ENCODE peak calls at places on chromosomes 12 and 14, in five cellular contexts. One of them, this sample, is unnamed.

GRCh38 chr14:77980475-77981321 is 180.8 kb downstream of the ADCK1 start:
- DNase-seq in uterus: no peak
- DNase-seq in spleen: no peak
- DNase-seq in upper lobe of right lung: peak; percentile 89
- DNase-seq in breast epithelium: no peak
- DNase-seq in this sample: no peak

GRCh38 chr14:51848120-51848519 is 12.3 kb upstream of the GNG2 start:
- DNase-seq in uterus: no peak
- DNase-seq in spleen: no peak
- DNase-seq in upper lobe of right lung: no peak
- DNase-seq in breast epithelium: no peak
- DNase-seq in this sample: no peak

GRCh38 chr14:77025744-77026165 is 2.8 kb downstream of the IRF2BPL start:
- DNase-seq in uterus: no peak
- DNase-seq in spleen: peak; percentile 84
- DNase-seq in upper lobe of right lung: peak; percentile 71
- DNase-seq in breast epithelium: no peak
- DNase-seq in this sample: no peak

GRCh38 chr14:25406818-25407217 is 356.9 kb upstream of the STXBP6 start:
- DNase-seq in uterus: no peak
- DNase-seq in spleen: no peak
- DNase-seq in upper lobe of right lung: no peak
- DNase-seq in breast epithelium: no peak
- DNase-seq in this sample: no peak

GRCh38 chr14:73295198-73295796 is 58.0 kb downstream of the PAPLN start:
- DNase-seq in uterus: no peak
- DNase-seq in spleen: no peak
- DNase-seq in upper lobe of right lung: no peak
- DNase-seq in breast epithelium: no peak
- DNase-seq in this sample: no peak

GRCh38 chr12:53180931-53181645 is 363 bp upstream of the CSAD start:
- DNase-seq in uterus: peak; percentile 78
- DNase-seq in spleen: peak; percentile 95
- DNase-seq in upper lobe of right lung: peak; percentile 91
- DNase-seq in breast epithelium: peak; percentile 32
- DNase-seq in this sample: no peak

GRCh38 chr12:94026566-94026965 is 121.8 kb upstream of the PLXNC1 start:
- DNase-seq in uterus: no peak
- DNase-seq in spleen: no peak
- DNase-seq in upper lobe of right lung: no peak
- DNase-seq in breast epithelium: no peak
- DNase-seq in this sample: no peak

GRCh38 chr12:50787618-50788017 is 23.7 kb downstream of the ATF1 start:
- DNase-seq in uterus: no peak
- DNase-seq in spleen: no peak
- DNase-seq in upper lobe of right lung: no peak
- DNase-seq in breast epithelium: no peak
- DNase-seq in this sample: no peak

GRCh38 chr14:68814376-68815287 is 21.8 kb upstream of the ZFP36L1 start:
- DNase-seq in uterus: no peak
- DNase-seq in spleen: peak; percentile 88
- DNase-seq in upper lobe of right lung: no peak
- DNase-seq in breast epithelium: peak; percentile 36
- DNase-seq in this sample: peak; percentile 42

GRCh38 chr14:77598366-77599050 is 17.9 kb downstream of the SPTLC2 start:
- DNase-seq in uterus: no peak
- DNase-seq in spleen: no peak
- DNase-seq in upper lobe of right lung: no peak
- DNase-seq in breast epithelium: no peak
- DNase-seq in this sample: no peak

GRCh38 chr12:34292736-34293625 is 270.7 kb downstream of the ALG10 start:
- DNase-seq in uterus: peak; percentile 6
- DNase-seq in spleen: peak; percentile 47
- DNase-seq in upper lobe of right lung: peak; percentile 42
- DNase-seq in breast epithelium: no peak
- DNase-seq in this sample: no peak

GRCh38 chr12:62632521-62632920 is 165.9 kb downstream of the MON2 start:
- DNase-seq in uterus: peak; percentile 61
- DNase-seq in spleen: peak; percentile 83
- DNase-seq in upper lobe of right lung: peak; percentile 70
- DNase-seq in breast epithelium: peak; percentile 31
- DNase-seq in this sample: peak; percentile 43

GRCh38 chr12:126930234-126930633 is 1336.7 kb upstream of the TMEM132C start:
- DNase-seq in uterus: no peak
- DNase-seq in spleen: no peak
- DNase-seq in upper lobe of right lung: no peak
- DNase-seq in breast epithelium: no peak
- DNase-seq in this sample: no peak

GRCh38 chr14:106843951-106844483 is 1317.6 kb downstream of the TMEM121 start:
- DNase-seq in uterus: peak; percentile 20
- DNase-seq in spleen: peak; percentile 77
- DNase-seq in upper lobe of right lung: peak; percentile 70
- DNase-seq in breast epithelium: peak; percentile 66
- DNase-seq in this sample: no peak

GRCh38 chr12:48903982-48904411 is 21.3 kb downstream of the FKBP11 start:
- DNase-seq in uterus: peak; percentile 73
- DNase-seq in spleen: peak; percentile 88
- DNase-seq in upper lobe of right lung: peak; percentile 76
- DNase-seq in breast epithelium: peak; percentile 60
- DNase-seq in this sample: peak; percentile 54

GRCh38 chr12:24398605-24399004 is 449.1 kb upstream of the SOX5 start:
- DNase-seq in uterus: no peak
- DNase-seq in spleen: no peak
- DNase-seq in upper lobe of right lung: no peak
- DNase-seq in breast epithelium: no peak
- DNase-seq in this sample: no peak

GRCh38 chr14:87785868-87786267 is 207.1 kb downstream of the GALC start:
- DNase-seq in uterus: no peak
- DNase-seq in spleen: no peak
- DNase-seq in upper lobe of right lung: no peak
- DNase-seq in breast epithelium: no peak
- DNase-seq in this sample: no peak

GRCh38 chr12:112116232-112117060 is 7.9 kb upstream of the NAA25 start:
- DNase-seq in uterus: no peak
- DNase-seq in spleen: peak; percentile 72
- DNase-seq in upper lobe of right lung: peak; percentile 75
- DNase-seq in breast epithelium: peak; percentile 23
- DNase-seq in this sample: peak; percentile 60

GRCh38 chr12:34398366-34398705 is 376.0 kb downstream of the ALG10 start:
- DNase-seq in uterus: peak; percentile 4
- DNase-seq in spleen: peak; percentile 40
- DNase-seq in upper lobe of right lung: peak; percentile 53
- DNase-seq in breast epithelium: no peak
- DNase-seq in this sample: no peak

GRCh38 chr14:65585216-65585615 is 172.7 kb downstream of the FUT8 start:
- DNase-seq in uterus: no peak
- DNase-seq in spleen: no peak
- DNase-seq in upper lobe of right lung: no peak
- DNase-seq in breast epithelium: no peak
- DNase-seq in this sample: no peak

GRCh38 chr14:56248442-56248841 is 130.2 kb downstream of the PELI2 start:
- DNase-seq in uterus: no peak
- DNase-seq in spleen: no peak
- DNase-seq in upper lobe of right lung: no peak
- DNase-seq in breast epithelium: no peak
- DNase-seq in this sample: no peak

GRCh38 chr14:26522985-26523384 is 74.8 kb downstream of the NOVA1 start:
- DNase-seq in uterus: no peak
- DNase-seq in spleen: no peak
- DNase-seq in upper lobe of right lung: no peak
- DNase-seq in breast epithelium: no peak
- DNase-seq in this sample: no peak

GRCh38 chr14:56059054-56059453 is 59.2 kb upstream of the PELI2 start:
- DNase-seq in uterus: no peak
- DNase-seq in spleen: no peak
- DNase-seq in upper lobe of right lung: no peak
- DNase-seq in breast epithelium: no peak
- DNase-seq in this sample: no peak

GRCh38 chr14:22781606-22782000 is 15.1 kb downstream of the OXA1L start:
- DNase-seq in uterus: no peak
- DNase-seq in spleen: no peak
- DNase-seq in upper lobe of right lung: no peak
- DNase-seq in breast epithelium: no peak
- DNase-seq in this sample: no peak

GRCh38 chr14:39229601-39230110 is 4.1 kb upstream of the MIA2 start:
- DNase-seq in uterus: no peak
- DNase-seq in spleen: no peak
- DNase-seq in upper lobe of right lung: no peak
- DNase-seq in breast epithelium: no peak
- DNase-seq in this sample: no peak

GRCh38 chr12:69254857-69255256 is 15.5 kb downstream of the CPSF6 start:
- DNase-seq in uterus: no peak
- DNase-seq in spleen: no peak
- DNase-seq in upper lobe of right lung: no peak
- DNase-seq in breast epithelium: no peak
- DNase-seq in this sample: no peak

GRCh38 chr14:96824283-96824682 is 27.1 kb downstream of the VRK1 start:
- DNase-seq in uterus: no peak
- DNase-seq in spleen: no peak
- DNase-seq in upper lobe of right lung: no peak
- DNase-seq in breast epithelium: no peak
- DNase-seq in this sample: no peak

GRCh38 chr12:14836336-14837210 is 6.8 kb downstream of the ART4 start:
- DNase-seq in uterus: no peak
- DNase-seq in spleen: no peak
- DNase-seq in upper lobe of right lung: no peak
- DNase-seq in breast epithelium: no peak
- DNase-seq in this sample: no peak

GRCh38 chr12:51926718-51927117 is 19.4 kb downstream of the ACVRL1 start:
- DNase-seq in uterus: no peak
- DNase-seq in spleen: no peak
- DNase-seq in upper lobe of right lung: no peak
- DNase-seq in breast epithelium: no peak
- DNase-seq in this sample: no peak

GRCh38 chr12:25458047-25458552 is 95.0 kb downstream of the LMNTD1 start:
- DNase-seq in uterus: no peak
- DNase-seq in spleen: no peak
- DNase-seq in upper lobe of right lung: no peak
- DNase-seq in breast epithelium: no peak
- DNase-seq in this sample: no peak

GRCh38 chr12:121576851-121577391 is 3.9 kb downstream of the KDM2B start:
- DNase-seq in uterus: peak; percentile 41
- DNase-seq in spleen: no peak
- DNase-seq in upper lobe of right lung: no peak
- DNase-seq in breast epithelium: no peak
- DNase-seq in this sample: no peak

GRCh38 chr12:132224484-132224883 is 80.2 kb downstream of the NOC4L start:
- DNase-seq in uterus: no peak
- DNase-seq in spleen: no peak
- DNase-seq in upper lobe of right lung: no peak
- DNase-seq in breast epithelium: no peak
- DNase-seq in this sample: no peak

GRCh38 chr14:97978336-97978735 is 1181.2 kb downstream of the VRK1 start:
- DNase-seq in uterus: peak; percentile 78
- DNase-seq in spleen: peak; percentile 80
- DNase-seq in upper lobe of right lung: peak; percentile 85
- DNase-seq in breast epithelium: peak; percentile 67
- DNase-seq in this sample: peak; percentile 36

GRCh38 chr12:122834229-122834920 is 882 bp upstream of the HIP1R start:
- DNase-seq in uterus: no peak
- DNase-seq in spleen: peak; percentile 85
- DNase-seq in upper lobe of right lung: no peak
- DNase-seq in breast epithelium: no peak
- DNase-seq in this sample: peak; percentile 61

GRCh38 chr12:47188576-47189441 is 109.0 kb upstream of the AMIGO2 start:
- DNase-seq in uterus: no peak
- DNase-seq in spleen: no peak
- DNase-seq in upper lobe of right lung: no peak
- DNase-seq in breast epithelium: no peak
- DNase-seq in this sample: no peak

GRCh38 chr12:123041042-123041531 is 60.6 kb downstream of the ARL6IP4 start:
- DNase-seq in uterus: no peak
- DNase-seq in spleen: peak; percentile 36
- DNase-seq in upper lobe of right lung: no peak
- DNase-seq in breast epithelium: no peak
- DNase-seq in this sample: no peak

GRCh38 chr14:74081491-74081890 is 2.8 kb downstream of the ALDH6A1 start:
- DNase-seq in uterus: no peak
- DNase-seq in spleen: no peak
- DNase-seq in upper lobe of right lung: no peak
- DNase-seq in breast epithelium: no peak
- DNase-seq in this sample: no peak

GRCh38 chr12:112833939-112834338 is 42.4 kb downstream of the RPH3A start:
- DNase-seq in uterus: no peak
- DNase-seq in spleen: no peak
- DNase-seq in upper lobe of right lung: no peak
- DNase-seq in breast epithelium: no peak
- DNase-seq in this sample: no peak

GRCh38 chr14:68146812-68147211 is 327.2 kb downstream of the RAD51B start:
- DNase-seq in uterus: no peak
- DNase-seq in spleen: no peak
- DNase-seq in upper lobe of right lung: no peak
- DNase-seq in breast epithelium: peak; percentile 82
- DNase-seq in this sample: no peak

GRCh38 chr12:44647891-44648690 is 228.0 kb downstream of the NELL2 start:
- DNase-seq in uterus: no peak
- DNase-seq in spleen: no peak
- DNase-seq in upper lobe of right lung: no peak
- DNase-seq in breast epithelium: no peak
- DNase-seq in this sample: no peak
- H3K27ac ChIP-seq in uterus: no peak overlapping the region
- H3K27ac ChIP-seq in spleen: no peak overlapping the region
- H3K27ac ChIP-seq in upper lobe of right lung: no peak overlapping the region
- H3K27ac ChIP-seq in breast epithelium: no peak overlapping the region
- H3K27ac ChIP-seq in this sample: no peak overlapping the region

GRCh38 chr12:4423528-4424195 is 22.0 kb downstream of the FGF6 start:
- DNase-seq in uterus: no peak
- DNase-seq in spleen: no peak
- DNase-seq in upper lobe of right lung: no peak
- DNase-seq in breast epithelium: no peak
- DNase-seq in this sample: no peak
- H3K27ac ChIP-seq in uterus: no peak overlapping the region
- H3K27ac ChIP-seq in spleen: no peak overlapping the region
- H3K27ac ChIP-seq in upper lobe of right lung: no peak overlapping the region
- H3K27ac ChIP-seq in breast epithelium: no peak overlapping the region
- H3K27ac ChIP-seq in this sample: no peak overlapping the region

GRCh38 chr14:105475916-105476845 is 1.6 kb downstream of the CRIP2 start:
- DNase-seq in uterus: peak; percentile 52
- DNase-seq in spleen: peak; percentile 90
- DNase-seq in upper lobe of right lung: no peak
- DNase-seq in breast epithelium: no peak
- DNase-seq in this sample: peak; percentile 83
- H3K27ac ChIP-seq in uterus: peak overlapping the region; percentile 76
- H3K27ac ChIP-seq in spleen: peak overlapping the region; percentile 94
- H3K27ac ChIP-seq in upper lobe of right lung: peak overlapping the region; percentile 93
- H3K27ac ChIP-seq in breast epithelium: peak overlapping the region; percentile 96
- H3K27ac ChIP-seq in this sample: peak overlapping the region; percentile 85

GRCh38 chr12:115451785-115452736 is 768.1 kb upstream of the TBX3 start:
- DNase-seq in uterus: no peak
- DNase-seq in spleen: no peak
- DNase-seq in upper lobe of right lung: peak; percentile 68
- DNase-seq in breast epithelium: no peak
- DNase-seq in this sample: no peak
- H3K27ac ChIP-seq in uterus: no peak overlapping the region
- H3K27ac ChIP-seq in spleen: no peak overlapping the region
- H3K27ac ChIP-seq in upper lobe of right lung: no peak overlapping the region
- H3K27ac ChIP-seq in breast epithelium: no peak overlapping the region
- H3K27ac ChIP-seq in this sample: peak overlapping the region; percentile 21

GRCh38 chr12:55682087-55682796 is 25.5 kb downstream of the ITGA7 start:
- DNase-seq in uterus: no peak
- DNase-seq in spleen: no peak
- DNase-seq in upper lobe of right lung: no peak
- DNase-seq in breast epithelium: no peak
- DNase-seq in this sample: no peak
- H3K27ac ChIP-seq in uterus: no peak overlapping the region
- H3K27ac ChIP-seq in spleen: peak overlapping the region; percentile 49
- H3K27ac ChIP-seq in upper lobe of right lung: no peak overlapping the region
- H3K27ac ChIP-seq in breast epithelium: no peak overlapping the region
- H3K27ac ChIP-seq in this sample: no peak overlapping the region